ENCODE peak calls at places on chromosomes 1 and 21, in ten cellular contexts. E, Q, X, T, I, P, N, D, K and C are unnamed samples. For H3K4me1, the result is how much of the 10 kb centered on the place peaks cover.

GRCh38 chr1:12052008-12052573 is 11.0 kb upstream of the TNFRSF8 start:
- DNase-seq in E (no peak), Q (no peak), X (no peak), T (peak), I (peak), P (no peak), N (peak), D (no peak), K (peak), C (no peak)

GRCh38 chr1:58874757-58875755 is 91.2 kb upstream of the JUN start:
- DNase-seq in E (peak), Q (no peak), X (no peak), T (no peak), I (no peak), P (no peak), N (peak), D (no peak), K (no peak), C (no peak)

GRCh38 chr1:168135982-168136708 is 585 bp downstream of the GPR161 start:
- DNase-seq in E (peak), Q (peak), X (no peak), T (no peak), I (peak), P (no peak), N (peak), D (no peak), K (peak), C (no peak)

GRCh38 chr21:38080888-38081287 is 164.6 kb upstream of the KCNJ6 start:
- DNase-seq in E (no peak), Q (no peak), X (no peak), T (peak), I (no peak), P (no peak), N (no peak), D (no peak), K (no peak), C (no peak)

GRCh38 chr21:16084776-16085364 is 355.1 kb downstream of the USP25 start:
- DNase-seq in E (no peak), Q (no peak), X (no peak), T (peak), I (no peak), P (no peak), N (peak), D (no peak), K (no peak), C (no peak)

GRCh38 chr1:209607102-209607794 is 23.7 kb downstream of the CAMK1G start:
- DNase-seq in E (no peak), Q (no peak), X (no peak), T (no peak), I (peak), P (no peak), N (no peak), D (no peak), K (no peak), C (no peak)

GRCh38 chr1:208131631-208132286 is 112.4 kb downstream of the PLXNA2 start:
- DNase-seq in E (no peak), Q (no peak), X (no peak), T (no peak), I (no peak), P (no peak), N (no peak), D (no peak), K (no peak), C (no peak)

GRCh38 chr1:115642168-115643072 is 650 bp downstream of the VANGL1 start:
- DNase-seq in E (peak), Q (peak), X (no peak), T (peak), I (peak), P (no peak), N (peak), D (no peak), K (peak), C (no peak)

GRCh38 chr1:94828251-94828650 is 8.1 kb downstream of the SLC44A3 start:
- DNase-seq in E (no peak), Q (no peak), X (no peak), T (no peak), I (no peak), P (no peak), N (no peak), D (no peak), K (no peak), C (no peak)

GRCh38 chr1:81954388-81955023 is 153.8 kb downstream of the ADGRL2 start:
- DNase-seq in E (no peak), Q (no peak), X (no peak), T (no peak), I (no peak), P (no peak), N (no peak), D (no peak), K (no peak), C (no peak)

GRCh38 chr1:22264464-22265330 is 121.8 kb upstream of the WNT4 start:
- DNase-seq in E (peak), Q (no peak), X (no peak), T (no peak), I (no peak), P (no peak), N (no peak), D (no peak), K (no peak), C (no peak)

GRCh38 chr1:82227696-82228095 is 427.0 kb downstream of the ADGRL2 start:
- DNase-seq in E (no peak), Q (no peak), X (no peak), T (no peak), I (no peak), P (no peak), N (peak), D (no peak), K (no peak), C (no peak)

GRCh38 chr1:110524311-110525249 is 5.6 kb upstream of the KCNA10 start:
- DNase-seq in E (peak), Q (peak), X (no peak), T (peak), I (peak), P (peak), N (peak), D (peak), K (peak), C (peak)

GRCh38 chr1:31476891-31477846 is 64.2 kb downstream of the SERINC2 start:
- DNase-seq in E (no peak), Q (no peak), X (no peak), T (no peak), I (no peak), P (peak), N (no peak), D (no peak), K (no peak), C (no peak)

GRCh38 chr1:178938281-178938958 is 67.5 kb upstream of the ANGPTL1 start:
- DNase-seq in E (no peak), Q (no peak), X (no peak), T (no peak), I (no peak), P (no peak), N (no peak), D (no peak), K (no peak), C (no peak)

GRCh38 chr1:42996384-42996991 is 37.8 kb upstream of the SLC2A1 start:
- DNase-seq in E (no peak), Q (no peak), X (no peak), T (no peak), I (no peak), P (no peak), N (no peak), D (no peak), K (no peak), C (no peak)

GRCh38 chr1:158398818-158399502 is at the start of gene OR10T2:
- DNase-seq in E (no peak), Q (no peak), X (no peak), T (no peak), I (no peak), P (no peak), N (no peak), D (no peak), K (no peak), C (no peak)

GRCh38 chr1:158396646-158397045 is 2.6 kb downstream of the OR10T2 start:
- DNase-seq in E (no peak), Q (no peak), X (no peak), T (no peak), I (no peak), P (no peak), N (no peak), D (no peak), K (no peak), C (no peak)

DNA sequence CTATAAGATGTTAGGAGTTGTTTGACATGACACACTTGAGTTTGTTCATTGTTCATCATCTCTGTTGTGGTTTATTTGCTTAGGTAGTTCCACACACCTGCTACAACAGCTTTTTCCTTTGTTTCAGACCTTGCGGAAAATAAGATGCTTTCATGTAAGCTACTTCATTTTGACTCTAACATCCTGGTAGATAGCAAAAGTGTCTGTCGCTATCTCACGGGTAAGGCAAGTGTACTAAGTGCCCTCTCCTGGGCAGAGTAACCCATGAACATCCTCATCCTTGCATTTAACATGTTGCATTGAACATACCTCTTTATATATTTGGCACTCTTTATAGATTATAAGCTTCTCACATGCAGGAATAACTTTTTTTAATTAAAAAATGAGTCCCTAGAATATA is 1.6 kb upstream of the OR10T2 start:
- DNase-seq in E (no peak), Q (no peak), X (no peak), T (no peak), I (no peak), P (peak), N (no peak), D (no peak), K (no peak), C (no peak)
- H3K4me1 ChIP-seq in E (under half), Q (under half), X (under half), T (under half), I (under half), P (under half), N (under half), D (under half), K (under half), C (under half)

DNA sequence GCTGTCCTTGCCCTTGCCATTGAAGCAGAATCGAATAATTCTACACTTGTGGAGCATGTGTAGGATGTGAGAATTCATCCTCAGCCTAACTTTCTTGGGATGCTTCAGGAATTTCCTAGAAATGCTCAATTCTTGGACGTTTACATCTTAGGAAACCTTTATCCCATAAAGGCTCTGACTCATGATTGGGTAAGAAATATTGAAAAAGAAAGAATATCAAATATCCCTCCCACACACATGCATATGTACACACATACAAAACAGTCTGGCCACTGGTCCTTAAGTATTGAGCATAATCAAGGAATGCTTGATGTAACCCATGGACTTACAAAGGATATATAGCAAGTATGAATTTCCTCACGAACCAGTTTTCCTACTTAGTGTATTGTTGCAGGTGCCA is 83.9 kb upstream of the IPO9 start:
- DNase-seq in E (no peak), Q (no peak), X (no peak), T (no peak), I (no peak), P (no peak), N (no peak), D (no peak), K (no peak), C (no peak)
- H3K4me1 ChIP-seq in E (half or more), Q (under half), X (half or more), T (half or more), I (under half), P (under half), N (under half), D (under half), K (under half), C (under half)

GRCh38 chr1:32536117-32536516 is 3.1 kb upstream of the ZBTB8A start:
- DNase-seq in E (no peak), Q (no peak), X (no peak), T (no peak), I (no peak), P (peak), N (no peak), D (no peak), K (no peak), C (no peak)
- H3K4me1 ChIP-seq in E (under half), Q (under half), X (under half), T (under half), I (under half), P (under half), N (under half), D (under half), K (under half), C (under half)

DNA sequence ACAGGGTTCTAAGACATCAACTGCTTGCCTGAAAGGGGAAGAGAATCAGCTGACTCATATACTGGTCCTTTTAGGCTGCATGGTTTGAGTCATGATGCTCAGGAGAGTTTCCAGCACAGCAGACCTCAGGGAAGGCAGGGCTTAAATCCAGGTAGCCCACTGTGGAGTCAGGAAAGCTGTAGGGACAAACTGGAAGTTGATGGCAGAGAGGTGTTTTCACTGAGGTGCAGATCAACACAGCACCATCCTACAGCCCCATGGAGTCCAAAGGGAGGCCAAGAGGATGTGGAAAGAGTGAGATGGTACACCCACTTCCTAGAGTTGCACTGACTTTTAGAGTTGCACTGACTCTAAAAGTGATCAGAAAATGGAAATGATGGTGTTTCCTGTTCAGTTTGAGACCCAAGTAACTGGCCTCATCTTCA is 252.4 kb upstream of the DUSP10 start:
- DNase-seq in E (no peak), Q (no peak), X (no peak), T (no peak), I (no peak), P (no peak), N (no peak), D (no peak), K (no peak), C (no peak)
- H3K4me1 ChIP-seq in E (under half), Q (under half), X (under half), T (under half), I (under half), P (under half), N (under half), D (under half), K (under half), C (under half)